ENCODE peak calls at places on chromosomes 6 and 20, in ten cellular contexts. One of them, this sample, is unnamed.

GRCh38 chr20:963795-964194 is 38.3 kb downstream of the RSPO4 start:
- DNase-seq in stimulated activated CD4-positive, alpha-beta T cell treated with anti-CD3 and anti-CD28 coated beads, Interleukin-12 subunit alpha, Interleukin-12 subunit beta, amount 100 ng/mL, for 4 hours: no peak
- DNase-seq in hepatic stellate cell: no peak
- DNase-seq in activated effector memory CD4-positive, alpha-beta T cell treated with anti-CD3 and anti-CD28 coated beads, Interleukin-2, amount 50 U/mL, for 16 hours: no peak
- DNase-seq in WTC11: no peak
- DNase-seq in pancreas: no peak
- DNase-seq in Calu3: no peak
- DNase-seq in midbrain: no peak
- DNase-seq in fibroblast of lung: no peak
- DNase-seq in LoVo: no peak
- DNase-seq in this sample: no peak

GRCh38 chr20:62063981-62064787 is 1.5 kb downstream of the TAF4 start:
- DNase-seq in stimulated activated CD4-positive, alpha-beta T cell treated with anti-CD3 and anti-CD28 coated beads, Interleukin-12 subunit alpha, Interleukin-12 subunit beta, amount 100 ng/mL, for 4 hours: no peak
- DNase-seq in hepatic stellate cell: peak
- DNase-seq in activated effector memory CD4-positive, alpha-beta T cell treated with anti-CD3 and anti-CD28 coated beads, Interleukin-2, amount 50 U/mL, for 16 hours: peak
- DNase-seq in WTC11: peak
- DNase-seq in pancreas: peak
- DNase-seq in Calu3: peak
- DNase-seq in midbrain: no peak
- DNase-seq in fibroblast of lung: no peak
- DNase-seq in LoVo: peak
- DNase-seq in this sample: no peak

GRCh38 chr6:153167907-153168306 is 36.8 kb upstream of the RGS17 start:
- DNase-seq in stimulated activated CD4-positive, alpha-beta T cell treated with anti-CD3 and anti-CD28 coated beads, Interleukin-12 subunit alpha, Interleukin-12 subunit beta, amount 100 ng/mL, for 4 hours: no peak
- DNase-seq in hepatic stellate cell: no peak
- DNase-seq in activated effector memory CD4-positive, alpha-beta T cell treated with anti-CD3 and anti-CD28 coated beads, Interleukin-2, amount 50 U/mL, for 16 hours: no peak
- DNase-seq in WTC11: no peak
- DNase-seq in pancreas: no peak
- DNase-seq in Calu3: no peak
- DNase-seq in midbrain: no peak
- DNase-seq in fibroblast of lung: no peak
- DNase-seq in LoVo: no peak
- DNase-seq in this sample: no peak

GRCh38 chr20:8116067-8116811 is 15.8 kb upstream of the PLCB1 start:
- DNase-seq in stimulated activated CD4-positive, alpha-beta T cell treated with anti-CD3 and anti-CD28 coated beads, Interleukin-12 subunit alpha, Interleukin-12 subunit beta, amount 100 ng/mL, for 4 hours: no peak
- DNase-seq in hepatic stellate cell: no peak
- DNase-seq in activated effector memory CD4-positive, alpha-beta T cell treated with anti-CD3 and anti-CD28 coated beads, Interleukin-2, amount 50 U/mL, for 16 hours: no peak
- DNase-seq in WTC11: no peak
- DNase-seq in pancreas: no peak
- DNase-seq in Calu3: no peak
- DNase-seq in midbrain: no peak
- DNase-seq in fibroblast of lung: peak
- DNase-seq in LoVo: no peak
- DNase-seq in this sample: peak

GRCh38 chr6:135033238-135033637 is 21.4 kb downstream of the HBS1L start:
- DNase-seq in stimulated activated CD4-positive, alpha-beta T cell treated with anti-CD3 and anti-CD28 coated beads, Interleukin-12 subunit alpha, Interleukin-12 subunit beta, amount 100 ng/mL, for 4 hours: no peak
- DNase-seq in hepatic stellate cell: no peak
- DNase-seq in activated effector memory CD4-positive, alpha-beta T cell treated with anti-CD3 and anti-CD28 coated beads, Interleukin-2, amount 50 U/mL, for 16 hours: no peak
- DNase-seq in WTC11: no peak
- DNase-seq in pancreas: no peak
- DNase-seq in Calu3: peak
- DNase-seq in midbrain: no peak
- DNase-seq in fibroblast of lung: no peak
- DNase-seq in LoVo: no peak
- DNase-seq in this sample: no peak

GRCh38 chr6:96059586-96059985 is 43.8 kb downstream of the FUT9 start:
- DNase-seq in stimulated activated CD4-positive, alpha-beta T cell treated with anti-CD3 and anti-CD28 coated beads, Interleukin-12 subunit alpha, Interleukin-12 subunit beta, amount 100 ng/mL, for 4 hours: no peak
- DNase-seq in hepatic stellate cell: no peak
- DNase-seq in activated effector memory CD4-positive, alpha-beta T cell treated with anti-CD3 and anti-CD28 coated beads, Interleukin-2, amount 50 U/mL, for 16 hours: no peak
- DNase-seq in WTC11: no peak
- DNase-seq in pancreas: no peak
- DNase-seq in Calu3: no peak
- DNase-seq in midbrain: no peak
- DNase-seq in fibroblast of lung: peak
- DNase-seq in LoVo: no peak
- DNase-seq in this sample: no peak

GRCh38 chr6:128474481-128474880 is 45.9 kb downstream of the PTPRK start:
- DNase-seq in stimulated activated CD4-positive, alpha-beta T cell treated with anti-CD3 and anti-CD28 coated beads, Interleukin-12 subunit alpha, Interleukin-12 subunit beta, amount 100 ng/mL, for 4 hours: no peak
- DNase-seq in hepatic stellate cell: no peak
- DNase-seq in activated effector memory CD4-positive, alpha-beta T cell treated with anti-CD3 and anti-CD28 coated beads, Interleukin-2, amount 50 U/mL, for 16 hours: no peak
- DNase-seq in WTC11: no peak
- DNase-seq in pancreas: no peak
- DNase-seq in Calu3: no peak
- DNase-seq in midbrain: no peak
- DNase-seq in fibroblast of lung: peak
- DNase-seq in LoVo: no peak
- DNase-seq in this sample: no peak

GRCh38 chr6:64459411-64459810 is 823.8 kb downstream of the PHF3 start:
- DNase-seq in stimulated activated CD4-positive, alpha-beta T cell treated with anti-CD3 and anti-CD28 coated beads, Interleukin-12 subunit alpha, Interleukin-12 subunit beta, amount 100 ng/mL, for 4 hours: no peak
- DNase-seq in hepatic stellate cell: no peak
- DNase-seq in activated effector memory CD4-positive, alpha-beta T cell treated with anti-CD3 and anti-CD28 coated beads, Interleukin-2, amount 50 U/mL, for 16 hours: no peak
- DNase-seq in WTC11: no peak
- DNase-seq in pancreas: no peak
- DNase-seq in Calu3: no peak
- DNase-seq in midbrain: no peak
- DNase-seq in fibroblast of lung: no peak
- DNase-seq in LoVo: no peak
- DNase-seq in this sample: no peak

GRCh38 chr20:62062661-62063600 is 2.8 kb downstream of the TAF4 start:
- DNase-seq in stimulated activated CD4-positive, alpha-beta T cell treated with anti-CD3 and anti-CD28 coated beads, Interleukin-12 subunit alpha, Interleukin-12 subunit beta, amount 100 ng/mL, for 4 hours: no peak
- DNase-seq in hepatic stellate cell: peak
- DNase-seq in activated effector memory CD4-positive, alpha-beta T cell treated with anti-CD3 and anti-CD28 coated beads, Interleukin-2, amount 50 U/mL, for 16 hours: peak
- DNase-seq in WTC11: no peak
- DNase-seq in pancreas: peak
- DNase-seq in Calu3: no peak
- DNase-seq in midbrain: no peak
- DNase-seq in fibroblast of lung: no peak
- DNase-seq in LoVo: no peak
- DNase-seq in this sample: no peak

GRCh38 chr6:13710552-13711383 is 867 bp downstream of the RANBP9 start:
- DNase-seq in stimulated activated CD4-positive, alpha-beta T cell treated with anti-CD3 and anti-CD28 coated beads, Interleukin-12 subunit alpha, Interleukin-12 subunit beta, amount 100 ng/mL, for 4 hours: peak
- DNase-seq in hepatic stellate cell: peak
- DNase-seq in activated effector memory CD4-positive, alpha-beta T cell treated with anti-CD3 and anti-CD28 coated beads, Interleukin-2, amount 50 U/mL, for 16 hours: peak
- DNase-seq in WTC11: peak
- DNase-seq in pancreas: peak
- DNase-seq in Calu3: peak
- DNase-seq in midbrain: no peak
- DNase-seq in fibroblast of lung: peak
- DNase-seq in LoVo: peak
- DNase-seq in this sample: no peak

GRCh38 chr20:39823239-39823638 is 861.1 kb downstream of the DHX35 start:
- DNase-seq in stimulated activated CD4-positive, alpha-beta T cell treated with anti-CD3 and anti-CD28 coated beads, Interleukin-12 subunit alpha, Interleukin-12 subunit beta, amount 100 ng/mL, for 4 hours: no peak
- DNase-seq in hepatic stellate cell: no peak
- DNase-seq in activated effector memory CD4-positive, alpha-beta T cell treated with anti-CD3 and anti-CD28 coated beads, Interleukin-2, amount 50 U/mL, for 16 hours: no peak
- DNase-seq in WTC11: no peak
- DNase-seq in pancreas: no peak
- DNase-seq in Calu3: no peak
- DNase-seq in midbrain: no peak
- DNase-seq in fibroblast of lung: peak
- DNase-seq in LoVo: peak
- DNase-seq in this sample: peak

GRCh38 chr6:91198588-91199255 is 611.9 kb upstream of the MAP3K7 start:
- DNase-seq in stimulated activated CD4-positive, alpha-beta T cell treated with anti-CD3 and anti-CD28 coated beads, Interleukin-12 subunit alpha, Interleukin-12 subunit beta, amount 100 ng/mL, for 4 hours: no peak
- DNase-seq in hepatic stellate cell: no peak
- DNase-seq in activated effector memory CD4-positive, alpha-beta T cell treated with anti-CD3 and anti-CD28 coated beads, Interleukin-2, amount 50 U/mL, for 16 hours: no peak
- DNase-seq in WTC11: no peak
- DNase-seq in pancreas: no peak
- DNase-seq in Calu3: no peak
- DNase-seq in midbrain: no peak
- DNase-seq in fibroblast of lung: peak
- DNase-seq in LoVo: no peak
- DNase-seq in this sample: no peak

GRCh38 chr6:134358320-134358719 is 40.4 kb upstream of the SGK1 start:
- DNase-seq in stimulated activated CD4-positive, alpha-beta T cell treated with anti-CD3 and anti-CD28 coated beads, Interleukin-12 subunit alpha, Interleukin-12 subunit beta, amount 100 ng/mL, for 4 hours: no peak
- DNase-seq in hepatic stellate cell: no peak
- DNase-seq in activated effector memory CD4-positive, alpha-beta T cell treated with anti-CD3 and anti-CD28 coated beads, Interleukin-2, amount 50 U/mL, for 16 hours: no peak
- DNase-seq in WTC11: no peak
- DNase-seq in pancreas: no peak
- DNase-seq in Calu3: no peak
- DNase-seq in midbrain: no peak
- DNase-seq in fibroblast of lung: peak
- DNase-seq in LoVo: no peak
- DNase-seq in this sample: peak

GRCh38 chr6:160293844-160294243 is 35.2 kb upstream of the SLC22A2 start:
- DNase-seq in stimulated activated CD4-positive, alpha-beta T cell treated with anti-CD3 and anti-CD28 coated beads, Interleukin-12 subunit alpha, Interleukin-12 subunit beta, amount 100 ng/mL, for 4 hours: no peak
- DNase-seq in hepatic stellate cell: no peak
- DNase-seq in activated effector memory CD4-positive, alpha-beta T cell treated with anti-CD3 and anti-CD28 coated beads, Interleukin-2, amount 50 U/mL, for 16 hours: no peak
- DNase-seq in WTC11: no peak
- DNase-seq in pancreas: no peak
- DNase-seq in Calu3: no peak
- DNase-seq in midbrain: no peak
- DNase-seq in fibroblast of lung: no peak
- DNase-seq in LoVo: no peak
- DNase-seq in this sample: no peak

GRCh38 chr20:41176711-41177552 is 39.6 kb downstream of the PLCG1 start:
- DNase-seq in stimulated activated CD4-positive, alpha-beta T cell treated with anti-CD3 and anti-CD28 coated beads, Interleukin-12 subunit alpha, Interleukin-12 subunit beta, amount 100 ng/mL, for 4 hours: no peak
- DNase-seq in hepatic stellate cell: no peak
- DNase-seq in activated effector memory CD4-positive, alpha-beta T cell treated with anti-CD3 and anti-CD28 coated beads, Interleukin-2, amount 50 U/mL, for 16 hours: no peak
- DNase-seq in WTC11: peak
- DNase-seq in pancreas: no peak
- DNase-seq in Calu3: no peak
- DNase-seq in midbrain: no peak
- DNase-seq in fibroblast of lung: no peak
- DNase-seq in LoVo: no peak
- DNase-seq in this sample: no peak